ENCODE peak calls at places on chromosomes 13 and 19, in six cellular contexts. S is H9; A is activated T-helper 1 cell treated with anti-CD3 and anti-CD28 coated beads, Interleukin-2, amount 50 U/mL, for 16 hours; P is stimulated activated CD4-positive, alpha-beta T cell treated with anti-CD3 and anti-CD28 coated beads, Interleukin-15, amount 100 ng/mL, for 24 hours; D is body of pancreas; H is Calu3. W is an unnamed sample.

GRCh38 chr19:33443638-33444195 is 70.2 kb downstream of the CEBPG start:
- DNase-seq in A (no peak), H (no peak), S (no peak), P (no peak), D (no peak), W (peak; percentile 67)

GRCh38 chr13:85738696-85739320 is 60.4 kb downstream of the SLITRK6 start:
- DNase-seq in S (no peak), H (no peak), A (no peak), D (no peak), P (no peak), W (no peak)

GRCh38 chr19:37695144-37695899 is 24.2 kb downstream of the ZNF607 start:
- DNase-seq in S (peak; percentile 49), A (no peak), P (no peak), D (no peak), H (no peak), W (no peak)

GRCh38 chr13:40660270-40660669 is 6.2 kb downstream of the FOXO1 start:
- DNase-seq in S (no peak), A (no peak), H (no peak), P (no peak), D (no peak), W (no peak)

GRCh38 chr13:45630791-45631190 is 15.3 kb upstream of the ERICH6B start:
- DNase-seq in D (no peak), H (no peak), A (no peak), P (no peak), S (no peak), W (no peak)

GRCh38 chr13:32941368-32941767 is 74.9 kb upstream of the KL start:
- DNase-seq in P (no peak), H (no peak), S (no peak), A (no peak), D (no peak), W (no peak)

GRCh38 chr19:7575426-7576040 is 20.1 kb upstream of the CAMSAP3 start:
- DNase-seq in D (peak; percentile 13), S (no peak), P (peak; percentile 25), A (no peak), H (no peak), W (no peak)

GRCh38 chr13:97067342-97067895 is 73.1 kb upstream of the OXGR1 start:
- DNase-seq in P (no peak), A (no peak), S (no peak), D (no peak), H (no peak), W (no peak)

GRCh38 chr13:109383683-109384082 is 402.7 kb downstream of the IRS2 start:
- DNase-seq in H (no peak), S (no peak), D (no peak), A (no peak), P (no peak), W (no peak)

GRCh38 chr19:40690050-40690698 is at the start of gene NUMBL:
- DNase-seq in H (no peak), D (no peak), P (no peak), S (no peak), A (no peak), W (no peak)

GRCh38 chr19:53977991-53978731 is 13.3 kb upstream of the CACNG6 start:
- DNase-seq in P (peak; percentile 62), H (no peak), S (peak; percentile 99), D (peak; percentile 49), A (no peak), W (peak; percentile 87)

GRCh38 chr13:110652231-110652730 is 36.9 kb downstream of the NAXD start:
- DNase-seq in D (no peak), P (no peak), A (no peak), H (no peak), S (no peak), W (no peak)

GRCh38 chr13:93522486-93522885 is 295.9 kb downstream of the GPC6 start:
- DNase-seq in D (no peak), P (no peak), S (no peak), A (no peak), H (no peak), W (no peak)

GRCh38 chr19:45884682-45885555 is 1.0 kb downstream of the IRF2BP1 start:
- DNase-seq in P (peak; percentile 52), A (no peak), H (no peak), S (peak; percentile 47), D (no peak), W (no peak)

GRCh38 chr19:51807111-51807701 is 12.2 kb downstream of the FPR3 start:
- DNase-seq in H (no peak), S (peak; percentile 28), A (no peak), P (no peak), D (peak; percentile 43), W (no peak)

GRCh38 chr13:96229356-96229755 is 139.4 kb downstream of the HS6ST3 start:
- DNase-seq in P (no peak), S (peak; percentile 43), H (no peak), D (no peak), A (no peak), W (no peak)

GRCh38 chr19:10137751-10138682 is 18.3 kb upstream of the EIF3G start:
- DNase-seq in P (no peak), A (no peak), S (no peak), H (no peak), D (no peak), W (no peak)

GRCh38 chr13:27203854-27204253 is 32.2 kb upstream of the USP12 start:
- DNase-seq in H (no peak), A (no peak), D (peak; percentile 15), S (no peak), P (no peak), W (no peak)

GRCh38 chr13:31909889-31910551 is 121.6 kb upstream of the FRY start:
- DNase-seq in A (peak; percentile 5), S (no peak), H (peak; percentile 56), P (peak; percentile 58), D (peak; percentile 69), W (no peak)

GRCh38 chr13:25170554-25171107 is 1.5 kb downstream of the AMER2 start:
- DNase-seq in A (no peak), P (peak; percentile 22), S (no peak), H (no peak), D (no peak), W (no peak)